ENCODE peak calls at places on chromosomes 1 and 21, in four cellular contexts. M, S, R and C are unnamed samples.

GRCh38 chr1:172002725-172003345 is 161.5 kb downstream of the DNM3 start:
- DNase-seq in M (no peak), S (no peak), R (peak; percentile 17), C (no peak)

GRCh38 chr1:41006942-41007865 is 14.3 kb downstream of the SLFNL1 start:
- DNase-seq in S (no peak), M (no peak), R (no peak), C (no peak)

GRCh38 chr1:246782120-246782900 is 58.1 kb downstream of the SCCPDH start:
- DNase-seq in M (no peak), S (no peak), R (no peak), C (no peak)

GRCh38 chr21:32772281-32773047 is 909 bp upstream of the PAXBP1 start:
- DNase-seq in M (no peak), S (no peak), R (peak; percentile 17), C (no peak)

GRCh38 chr1:115198938-115199337 is 109.6 kb upstream of the TSPAN2 start:
- DNase-seq in S (no peak), R (no peak), M (no peak), C (no peak)

GRCh38 chr1:53585565-53585964 is 126.4 kb downstream of the DMRTB1 start:
- DNase-seq in S (no peak), R (no peak), M (no peak), C (no peak)

GRCh38 chr1:6180215-6180577 is at the start of gene CHD5:
- DNase-seq in R (peak; percentile 44), S (no peak), M (no peak), C (no peak)

GRCh38 chr1:179441456-179441855 is 75.7 kb downstream of the AXDND1 start:
- DNase-seq in R (no peak), S (no peak), M (no peak), C (no peak)

GRCh38 chr1:53153752-53154151 is 11.3 kb upstream of the SLC1A7 start:
- DNase-seq in S (no peak), M (no peak), R (no peak), C (no peak)

GRCh38 chr1:155026588-155026987 is 7.0 kb downstream of the DCST2 start:
- DNase-seq in S (no peak), R (no peak), M (no peak), C (no peak)

GRCh38 chr1:207581496-207582168 is 63.3 kb upstream of the CR1L start:
- DNase-seq in M (no peak), S (no peak), R (no peak), C (no peak)

GRCh38 chr1:31736675-31737074 is 27.5 kb downstream of the ADGRB2 start:
- DNase-seq in S (peak; percentile 74), R (no peak), M (no peak), C (no peak)

GRCh38 chr1:206521002-206521585 is 13.8 kb downstream of the RASSF5 start:
- DNase-seq in M (no peak), R (no peak), S (no peak), C (no peak)

GRCh38 chr1:11787251-11787803 is 18.4 kb downstream of the MTHFR start:
- DNase-seq in S (peak; percentile 84), M (no peak), R (no peak), C (no peak)

GRCh38 chr21:41247561-41247968 is 69.0 kb upstream of the FAM3B start:
- DNase-seq in M (peak; percentile 84), R (no peak), S (no peak), C (no peak)

GRCh38 chr1:25232866-25233784 is 823 bp upstream of the SYF2 start:
- DNase-seq in M (peak; percentile 71), S (no peak), R (peak; percentile 51), C (peak; percentile 17)

GRCh38 chr1:24987424-24987823 is 57.3 kb upstream of the RUNX3 start:
- DNase-seq in S (no peak), M (no peak), R (no peak), C (no peak)

GRCh38 chr21:46212721-46213484 is 15.7 kb downstream of the LSS start:
- DNase-seq in M (no peak), R (no peak), S (no peak), C (no peak)

GRCh38 chr1:33388989-33389771 is 41.7 kb downstream of the PHC2 start:
- DNase-seq in M (no peak), R (no peak), S (no peak), C (no peak)

GRCh38 chr1:219121634-219122033 is 52.0 kb upstream of the LYPLAL1 start:
- DNase-seq in M (no peak), R (no peak), S (no peak), C (no peak)

GRCh38 chr1:247102381-247102780 is 1.8 kb downstream of the ZNF669 start:
- DNase-seq in R (no peak), S (no peak), M (no peak), C (no peak)

GRCh38 chr1:65471901-65472332 is 51.4 kb downstream of the LEPR start:
- DNase-seq in M (no peak), S (no peak), R (no peak), C (no peak)

GRCh38 chr1:44238651-44239050 is 25.4 kb downstream of the DMAP1 start:
- DNase-seq in R (no peak), S (no peak), M (no peak), C (no peak)

GRCh38 chr1:209048961-209049669 is 534.4 kb upstream of the CAMK1G start:
- DNase-seq in M (no peak), S (no peak), R (no peak), C (no peak)

GRCh38 chr1:8026153-8026975 is at the start of gene ERRFI1:
- DNase-seq in M (peak; percentile 75), R (peak; percentile 96), S (peak; percentile 97), C (peak; percentile 77)

GRCh38 chr1:38690790-38691189 is 168.8 kb downstream of the RRAGC start:
- DNase-seq in R (no peak), M (no peak), S (no peak), C (no peak)

GRCh38 chr21:32624726-32625125 is 12.5 kb upstream of the CFAP298 start:
- DNase-seq in S (no peak), M (no peak), R (no peak), C (no peak)

GRCh38 chr1:100009458-100009857 is 39.7 kb downstream of the SLC35A3 start:
- DNase-seq in R (no peak), S (no peak), M (no peak), C (no peak)

GRCh38 chr1:25028587-25028909 is 98.5 kb upstream of the RUNX3 start:
- DNase-seq in M (no peak), R (no peak), S (peak; percentile 68), C (no peak)

GRCh38 chr1:203520315-203520714 is 26.4 kb downstream of the OPTC start:
- DNase-seq in R (no peak), M (no peak), S (no peak), C (no peak)

GRCh38 chr1:37914719-37915483 is 32.0 kb downstream of the INPP5B start:
- DNase-seq in M (no peak), S (no peak), R (no peak), C (no peak)

GRCh38 chr1:27045973-27046558 is 33.4 kb upstream of the TENT5B start:
- DNase-seq in R (peak; percentile 79), S (peak; percentile 89), M (no peak), C (peak; percentile 47)

GRCh38 chr1:183391863-183392262 is 26.3 kb downstream of the NMNAT2 start:
- DNase-seq in M (no peak), S (no peak), R (no peak), C (no peak)

GRCh38 chr1:14140800-14141526 is 441.0 kb downstream of the PRDM2 start:
- DNase-seq in S (no peak), M (no peak), R (no peak), C (no peak)

GRCh38 chr1:11650331-11650991 is 3.8 kb downstream of the FBXO2 start:
- DNase-seq in S (peak; percentile 94), R (peak; percentile 53), M (peak; percentile 32), C (peak; percentile 67)

DNA sequence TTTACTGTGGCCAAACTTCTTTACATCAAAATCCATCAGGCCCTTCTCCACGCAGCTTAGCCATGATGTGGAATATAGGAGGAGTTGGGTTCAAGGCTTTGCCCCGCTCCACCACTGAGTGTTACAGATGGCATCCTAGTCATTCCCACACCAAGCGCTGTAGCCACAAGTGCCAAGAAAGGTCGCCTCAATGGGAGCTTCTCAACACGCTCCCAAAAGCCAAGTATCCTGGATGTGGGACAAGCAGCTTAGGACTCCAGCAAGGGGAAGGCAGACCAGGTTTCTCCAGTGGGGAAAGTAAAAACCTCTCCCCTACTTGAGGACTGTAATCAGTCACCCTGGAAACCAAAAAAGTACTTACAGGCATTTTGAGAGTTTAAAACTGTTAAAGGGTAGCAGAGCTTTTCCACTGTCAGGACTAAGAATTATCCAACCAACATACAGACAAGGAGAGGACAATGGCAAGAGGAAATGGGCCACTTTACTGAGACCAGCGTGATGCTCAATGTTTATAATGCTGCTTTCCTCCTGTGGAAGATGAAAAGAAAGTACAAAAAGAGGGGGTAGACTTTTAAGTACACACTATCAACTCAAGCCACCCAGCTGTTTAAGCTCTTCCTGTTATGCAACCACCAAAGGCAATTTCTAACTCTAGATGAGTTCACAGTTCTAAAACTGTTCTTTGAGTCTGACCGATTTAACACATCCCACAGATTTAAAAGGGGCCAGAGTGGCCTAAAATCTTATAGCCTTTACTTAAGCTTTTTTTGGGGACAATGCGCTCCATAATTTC is 120.7 kb upstream of the KRTAP19-8 start:
- DNase-seq in M (no peak), R (no peak), S (no peak), C (no peak)
- H3K4me3 ChIP-seq in M (no peak overlapping the region), R (no peak overlapping the region), S (no peak overlapping the region), C (no peak overlapping the region)

GRCh38 chr1:112770724-112771123 is 55.6 kb upstream of the PPM1J start:
- DNase-seq in M (no peak), R (no peak), S (no peak), C (no peak)

GRCh38 chr1:112767646-112768045 is 52.5 kb upstream of the PPM1J start:
- DNase-seq in R (no peak), S (no peak), M (no peak), C (no peak)

GRCh38 chr1:112772781-112773180 is 57.6 kb upstream of the PPM1J start:
- DNase-seq in S (no peak), M (no peak), R (no peak), C (no peak)

DNA sequence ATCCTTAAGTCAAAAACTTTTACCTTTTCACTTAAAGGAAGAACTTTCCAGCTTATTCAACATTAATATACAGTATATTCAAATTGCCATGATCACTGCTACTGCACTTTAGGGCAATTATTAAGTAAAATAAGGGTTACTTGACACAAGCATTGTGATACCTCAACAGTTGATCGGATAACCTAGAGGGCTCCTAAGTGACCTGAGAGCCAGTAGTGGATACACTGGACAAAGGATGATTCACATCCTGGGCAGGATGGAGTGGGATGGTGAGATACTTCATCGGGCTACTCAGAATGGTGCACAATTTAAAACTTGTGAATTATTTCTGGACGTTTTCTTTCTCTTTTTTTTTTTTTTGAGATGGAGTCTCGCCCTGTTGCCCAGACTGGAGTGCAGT is 54.5 kb upstream of the PPM1J start:
- DNase-seq in M (no peak), R (no peak), S (no peak), C (no peak)
- H3K27me3 ChIP-seq in M (no peaks in the 10 kb centered on the region), R (no peaks in the 10 kb centered on the region), S (peaks cover 26% of the 10 kb centered on the region), C (no peaks in the 10 kb centered on the region)

GRCh38 chr1:235911876-235912275 is 45.2 kb upstream of the LYST start:
- DNase-seq in S (no peak), R (no peak), M (no peak), C (no peak)
- H3K4me1 ChIP-seq in S (peaks cover 38% of the 10 kb centered on the region), R (peaks cover 17% of the 10 kb centered on the region), M (peaks cover 29% of the 10 kb centered on the region), C (no peaks in the 10 kb centered on the region)

GRCh38 chr1:47724427-47724999 is 272.7 kb downstream of the TRABD2B start:
- DNase-seq in S (no peak), R (no peak), M (no peak), C (no peak)
- H3K4me3 ChIP-seq in S (no peak overlapping the region), R (no peak overlapping the region), M (peak overlapping the region; percentile 55), C (no peak overlapping the region)

GRCh38 chr1:228397454-228397786 is 9.2 kb downstream of the TRIM11 start:
- DNase-seq in S (peak; percentile 47), M (no peak), R (no peak), C (no peak)
- H3K27me3 ChIP-seq in S (no peaks in the 10 kb centered on the region), M (no peaks in the 10 kb centered on the region), R (no peaks in the 10 kb centered on the region), C (no peaks in the 10 kb centered on the region)